ENCODE peak calls at places on chromosomes 13 and 19, in five cellular contexts. One of them, this sample, is unnamed.

GRCh38 chr19:49896863-49897621 is at the start of gene IL4I1:
- DNase-seq in fibroblast of mammary gland: no peak
- DNase-seq in CD8-positive, alpha-beta T cell: peak
- DNase-seq in heart left ventricle: no peak
- DNase-seq in lower leg skin: no peak
- DNase-seq in this sample: peak

GRCh38 chr13:49536144-49536873 is 40.6 kb downstream of the PHF11 start:
- DNase-seq in heart left ventricle: no peak
- DNase-seq in lower leg skin: no peak
- DNase-seq in fibroblast of mammary gland: no peak
- DNase-seq in CD8-positive, alpha-beta T cell: no peak
- DNase-seq in this sample: no peak

GRCh38 chr13:48562296-48563066 is 29.6 kb upstream of the RCBTB2 start:
- DNase-seq in lower leg skin: no peak
- DNase-seq in heart left ventricle: no peak
- DNase-seq in CD8-positive, alpha-beta T cell: peak
- DNase-seq in fibroblast of mammary gland: no peak
- DNase-seq in this sample: no peak

GRCh38 chr19:6216996-6217751 is 62.6 kb downstream of the MLLT1 start:
- DNase-seq in CD8-positive, alpha-beta T cell: no peak
- DNase-seq in heart left ventricle: peak
- DNase-seq in lower leg skin: no peak
- DNase-seq in fibroblast of mammary gland: no peak
- DNase-seq in this sample: peak

GRCh38 chr13:114080739-114081561 is 51.5 kb downstream of the RASA3 start:
- DNase-seq in CD8-positive, alpha-beta T cell: no peak
- DNase-seq in heart left ventricle: peak
- DNase-seq in fibroblast of mammary gland: no peak
- DNase-seq in lower leg skin: no peak
- DNase-seq in this sample: no peak

GRCh38 chr19:27851543-27852060 is 1361.3 kb downstream of the UQCRFS1 start:
- DNase-seq in lower leg skin: no peak
- DNase-seq in fibroblast of mammary gland: no peak
- DNase-seq in heart left ventricle: no peak
- DNase-seq in CD8-positive, alpha-beta T cell: no peak
- DNase-seq in this sample: no peak

GRCh38 chr13:46119883-46120614 is 15.2 kb upstream of the CPB2 start:
- DNase-seq in heart left ventricle: no peak
- DNase-seq in fibroblast of mammary gland: peak
- DNase-seq in lower leg skin: no peak
- DNase-seq in CD8-positive, alpha-beta T cell: no peak
- DNase-seq in this sample: peak

GRCh38 chr19:19224852-19225494 is 13.2 kb downstream of the NCAN start:
- DNase-seq in heart left ventricle: peak
- DNase-seq in fibroblast of mammary gland: peak
- DNase-seq in lower leg skin: peak
- DNase-seq in CD8-positive, alpha-beta T cell: peak
- DNase-seq in this sample: peak

GRCh38 chr19:6413291-6413690 is 11.3 kb downstream of the KHSRP start:
- DNase-seq in CD8-positive, alpha-beta T cell: no peak
- DNase-seq in heart left ventricle: no peak
- DNase-seq in lower leg skin: no peak
- DNase-seq in fibroblast of mammary gland: no peak
- DNase-seq in this sample: no peak

GRCh38 chr19:13132471-13133166 is 14.6 kb downstream of the NACC1 start:
- DNase-seq in heart left ventricle: no peak
- DNase-seq in lower leg skin: no peak
- DNase-seq in CD8-positive, alpha-beta T cell: peak
- DNase-seq in fibroblast of mammary gland: peak
- DNase-seq in this sample: peak

GRCh38 chr19:24000656-24001055 is 86.0 kb downstream of the ZNF726 start:
- DNase-seq in CD8-positive, alpha-beta T cell: no peak
- DNase-seq in fibroblast of mammary gland: no peak
- DNase-seq in heart left ventricle: no peak
- DNase-seq in lower leg skin: no peak
- DNase-seq in this sample: no peak

GRCh38 chr19:7710616-7711015 is 8.7 kb upstream of the FCER2 start:
- DNase-seq in heart left ventricle: no peak
- DNase-seq in lower leg skin: no peak
- DNase-seq in CD8-positive, alpha-beta T cell: no peak
- DNase-seq in fibroblast of mammary gland: no peak
- DNase-seq in this sample: no peak

GRCh38 chr13:77696006-77696862 is 1.3 kb upstream of the SLAIN1 start:
- DNase-seq in lower leg skin: no peak
- DNase-seq in CD8-positive, alpha-beta T cell: no peak
- DNase-seq in fibroblast of mammary gland: no peak
- DNase-seq in heart left ventricle: no peak
- DNase-seq in this sample: no peak

GRCh38 chr19:10766681-10767201 is 48.9 kb downstream of the DNM2 start:
- DNase-seq in lower leg skin: no peak
- DNase-seq in heart left ventricle: peak
- DNase-seq in CD8-positive, alpha-beta T cell: no peak
- DNase-seq in fibroblast of mammary gland: peak
- DNase-seq in this sample: peak

GRCh38 chr13:43564941-43565340 is 221.8 kb downstream of the ENOX1 start:
- DNase-seq in CD8-positive, alpha-beta T cell: no peak
- DNase-seq in lower leg skin: no peak
- DNase-seq in heart left ventricle: no peak
- DNase-seq in fibroblast of mammary gland: no peak
- DNase-seq in this sample: no peak

GRCh38 chr13:42815686-42816085 is 34.3 kb downstream of the FAM216B start:
- DNase-seq in CD8-positive, alpha-beta T cell: no peak
- DNase-seq in lower leg skin: no peak
- DNase-seq in heart left ventricle: no peak
- DNase-seq in fibroblast of mammary gland: peak
- DNase-seq in this sample: peak

GRCh38 chr13:110444226-110444653 is 117.3 kb downstream of the RAB20 start:
- DNase-seq in fibroblast of mammary gland: peak
- DNase-seq in heart left ventricle: no peak
- DNase-seq in lower leg skin: no peak
- DNase-seq in CD8-positive, alpha-beta T cell: no peak
- DNase-seq in this sample: peak

GRCh38 chr13:33441015-33441414 is 155.5 kb upstream of the STARD13 start:
- DNase-seq in fibroblast of mammary gland: peak
- DNase-seq in heart left ventricle: no peak
- DNase-seq in lower leg skin: no peak
- DNase-seq in CD8-positive, alpha-beta T cell: no peak
- DNase-seq in this sample: peak

GRCh38 chr13:26197298-26197697 is 24.8 kb downstream of the RNF6 start:
- DNase-seq in lower leg skin: no peak
- DNase-seq in fibroblast of mammary gland: no peak
- DNase-seq in CD8-positive, alpha-beta T cell: no peak
- DNase-seq in heart left ventricle: no peak
- DNase-seq in this sample: no peak

GRCh38 chr19:55696301-55697068 is 21.5 kb downstream of the EPN1 start:
- DNase-seq in fibroblast of mammary gland: no peak
- DNase-seq in heart left ventricle: peak
- DNase-seq in CD8-positive, alpha-beta T cell: no peak
- DNase-seq in lower leg skin: no peak
- DNase-seq in this sample: no peak
- TF ChIP-seq CTCF in fibroblast of mammary gland: no peak
- TF ChIP-seq CTCF in heart left ventricle: no peak
- TF ChIP-seq CTCF in CD8-positive, alpha-beta T cell: no peak
- TF ChIP-seq CTCF in lower leg skin: no peak
- TF ChIP-seq CTCF in this sample: no peak

GRCh38 chr19:38596057-38596981 is 21.4 kb downstream of the MAP4K1 start:
- DNase-seq in heart left ventricle: no peak
- DNase-seq in lower leg skin: no peak
- DNase-seq in fibroblast of mammary gland: no peak
- DNase-seq in CD8-positive, alpha-beta T cell: no peak
- DNase-seq in this sample: no peak
- H3K4me3 ChIP-seq in heart left ventricle: no peak
- H3K4me3 ChIP-seq in lower leg skin: no peak
- H3K4me3 ChIP-seq in fibroblast of mammary gland: no peak
- H3K4me3 ChIP-seq in CD8-positive, alpha-beta T cell: no peak
- H3K4me3 ChIP-seq in this sample: no peak

GRCh38 chr13:99565478-99566124 is 64.3 kb downstream of the TM9SF2 start:
- DNase-seq in heart left ventricle: no peak
- DNase-seq in lower leg skin: no peak
- DNase-seq in fibroblast of mammary gland: no peak
- DNase-seq in CD8-positive, alpha-beta T cell: no peak
- DNase-seq in this sample: no peak
- TF ChIP-seq CTCF in heart left ventricle: no peak
- TF ChIP-seq CTCF in lower leg skin: no peak
- TF ChIP-seq CTCF in fibroblast of mammary gland: no peak
- TF ChIP-seq CTCF in CD8-positive, alpha-beta T cell: no peak
- TF ChIP-seq CTCF in this sample: no peak

DNA sequence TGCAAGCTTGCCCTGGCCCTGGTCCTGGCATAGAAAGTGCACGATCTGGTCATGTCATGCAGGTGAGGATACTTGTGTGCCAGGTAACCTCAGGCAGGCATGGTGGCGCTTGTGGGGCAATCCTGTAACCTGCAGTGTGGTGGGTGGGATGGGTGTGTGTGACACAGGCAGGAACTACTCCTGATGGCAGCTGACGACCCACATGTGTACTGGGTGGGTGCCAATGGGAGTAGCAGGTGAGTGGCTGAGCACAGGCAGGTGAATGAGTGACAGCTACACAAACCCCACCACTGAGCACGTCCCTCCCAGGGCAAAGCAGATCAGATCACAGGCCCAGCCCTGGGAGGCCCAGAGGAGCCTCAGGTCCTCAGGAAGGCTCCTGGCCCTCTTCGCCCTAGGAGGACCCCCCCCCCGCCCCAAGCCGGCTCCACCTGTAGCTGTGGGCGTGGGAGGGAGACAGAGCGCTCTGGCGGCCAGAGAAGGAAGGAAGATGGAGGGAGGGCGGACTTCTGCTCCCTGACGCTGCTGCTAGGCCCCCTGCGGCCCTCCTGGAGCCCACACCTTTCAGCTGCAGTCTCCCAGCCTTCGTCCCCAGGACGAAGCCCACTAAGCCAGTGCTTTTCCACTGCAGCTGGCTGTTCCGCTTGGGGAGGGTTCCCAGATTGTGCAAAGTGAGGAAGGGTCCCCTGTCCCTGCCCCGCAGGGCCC is 1.3 kb upstream of the ZNF181 start:
- DNase-seq in heart left ventricle: peak
- DNase-seq in lower leg skin: no peak
- DNase-seq in fibroblast of mammary gland: no peak
- DNase-seq in CD8-positive, alpha-beta T cell: no peak
- DNase-seq in this sample: no peak
- H3K4me3 ChIP-seq in heart left ventricle: peak
- H3K4me3 ChIP-seq in lower leg skin: peak
- H3K4me3 ChIP-seq in fibroblast of mammary gland: peak
- H3K4me3 ChIP-seq in CD8-positive, alpha-beta T cell: no peak
- H3K4me3 ChIP-seq in this sample: peak

GRCh38 chr19:18194554-18195238 is 1.7 kb downstream of the MPV17L2 start:
- DNase-seq in fibroblast of mammary gland: peak
- DNase-seq in CD8-positive, alpha-beta T cell: no peak
- DNase-seq in heart left ventricle: no peak
- DNase-seq in lower leg skin: no peak
- DNase-seq in this sample: peak

GRCh38 chr19:18192673-18193387 is at the start of gene MPV17L2:
- DNase-seq in lower leg skin: peak
- DNase-seq in CD8-positive, alpha-beta T cell: peak
- DNase-seq in heart left ventricle: peak
- DNase-seq in fibroblast of mammary gland: peak
- DNase-seq in this sample: peak

GRCh38 chr19:18194208-18194530 is 1.2 kb downstream of the MPV17L2 start:
- DNase-seq in CD8-positive, alpha-beta T cell: no peak
- DNase-seq in heart left ventricle: no peak
- DNase-seq in fibroblast of mammary gland: no peak
- DNase-seq in lower leg skin: no peak
- DNase-seq in this sample: no peak

GRCh38 chr19:18191640-18192062 is 1.4 kb upstream of the MPV17L2 start:
- DNase-seq in lower leg skin: no peak
- DNase-seq in CD8-positive, alpha-beta T cell: no peak
- DNase-seq in heart left ventricle: no peak
- DNase-seq in fibroblast of mammary gland: no peak
- DNase-seq in this sample: no peak

DNA sequence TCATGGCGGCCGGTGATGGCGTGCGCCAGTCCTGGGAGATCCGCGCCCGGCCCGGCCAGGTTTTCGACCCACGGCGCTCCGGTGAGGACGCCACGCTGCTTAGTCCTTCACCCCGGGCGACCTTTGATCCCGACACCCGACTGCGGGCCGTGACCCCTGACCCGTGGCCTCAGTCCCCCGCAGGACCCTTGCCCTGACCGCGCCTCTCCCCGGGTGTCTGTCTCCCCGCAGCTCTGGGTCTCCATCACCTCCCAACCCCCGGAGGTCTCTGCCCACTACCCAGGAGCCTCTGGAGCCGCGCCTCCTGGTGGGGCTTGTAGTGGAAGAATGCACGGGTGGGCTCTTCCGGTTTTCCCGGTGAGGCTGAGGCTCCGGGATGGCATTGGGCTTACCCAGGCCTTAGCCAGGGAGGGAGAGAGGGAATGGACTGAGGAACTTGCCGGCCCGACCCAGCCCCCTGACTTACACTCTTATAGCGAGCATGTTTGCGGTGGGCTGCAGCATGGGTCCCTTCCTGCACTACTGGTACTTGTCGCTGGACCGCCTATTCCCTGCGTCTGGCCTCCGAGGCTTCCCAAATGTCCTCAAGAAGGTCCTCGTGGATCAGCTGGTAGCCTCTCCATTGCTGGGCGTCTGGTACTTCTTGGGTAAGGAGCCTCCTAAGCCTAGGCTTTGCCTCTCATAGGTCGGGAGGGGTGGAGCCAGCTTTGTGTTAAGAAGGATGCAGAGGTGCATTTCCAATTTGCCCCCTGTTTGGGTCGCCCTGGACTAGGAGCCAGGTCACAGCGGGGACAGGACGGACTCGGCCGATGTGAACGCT is 580 bp downstream of the MPV17L2 start:
- DNase-seq in CD8-positive, alpha-beta T cell: no peak
- DNase-seq in lower leg skin: no peak
- DNase-seq in fibroblast of mammary gland: peak
- DNase-seq in heart left ventricle: no peak
- DNase-seq in this sample: no peak
- TF ChIP-seq CTCF in CD8-positive, alpha-beta T cell: no peak
- TF ChIP-seq CTCF in lower leg skin: no peak
- TF ChIP-seq CTCF in fibroblast of mammary gland: no peak
- TF ChIP-seq CTCF in heart left ventricle: no peak
- TF ChIP-seq CTCF in this sample: no peak

DNA sequence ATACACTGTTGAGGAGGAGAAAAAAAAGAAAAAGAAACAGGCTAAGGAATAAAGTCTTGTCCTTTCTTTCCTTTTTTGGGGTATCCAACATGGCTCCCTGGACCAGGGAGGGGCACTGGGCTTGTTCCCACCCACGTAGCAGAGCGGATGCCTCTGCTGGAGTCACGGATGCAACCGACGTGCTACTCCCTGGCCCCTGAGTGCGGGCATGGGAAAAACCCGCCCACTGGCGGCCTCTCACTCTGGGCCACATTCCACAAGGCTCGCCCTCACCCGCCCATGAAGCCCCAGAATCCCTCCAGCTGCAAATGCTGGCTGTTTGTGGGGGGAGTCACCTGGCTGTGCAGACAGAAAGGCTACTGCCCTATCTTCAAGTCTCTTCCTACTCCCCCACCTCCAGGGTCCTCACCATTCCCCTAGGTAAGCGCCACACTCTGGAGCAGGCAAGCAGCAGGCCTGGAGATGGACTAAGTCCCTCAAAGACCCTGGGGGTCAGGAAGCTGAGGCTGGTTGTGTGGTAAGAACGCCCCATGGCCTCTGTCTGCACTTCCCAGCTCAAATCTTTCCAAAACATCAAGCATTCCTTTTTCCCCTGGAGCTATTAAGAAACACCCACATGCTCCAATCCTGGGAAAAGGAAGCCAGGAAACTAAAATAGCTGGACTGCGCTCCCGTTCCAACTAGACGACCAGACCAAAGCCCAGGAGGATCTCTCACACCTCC is 17.8 kb upstream of the EPHX3 start:
- DNase-seq in CD8-positive, alpha-beta T cell: no peak
- DNase-seq in lower leg skin: no peak
- DNase-seq in heart left ventricle: peak
- DNase-seq in fibroblast of mammary gland: peak
- DNase-seq in this sample: peak
- H3K4me3 ChIP-seq in CD8-positive, alpha-beta T cell: no peak
- H3K4me3 ChIP-seq in lower leg skin: no peak
- H3K4me3 ChIP-seq in heart left ventricle: peak
- H3K4me3 ChIP-seq in fibroblast of mammary gland: no peak
- H3K4me3 ChIP-seq in this sample: no peak